ENCODE peak calls at places on chromosomes 3 and 15, in seven cellular contexts. E is IMR-90, P is H9, H is mammary epithelial cell, N is GM23248, R is Karpas-422, Y is K562. M is an unnamed sample.
A peak's percentile ranks its signal among the peaks of the same experiment; 100 is the strongest.

GRCh38 chr3:13015286-13016082 is 57.7 kb downstream of the IQSEC1 start:
- DNase-seq in E (no peak), P (no peak), H (no peak), N (no peak), R (no peak), Y (no peak), M (no peak)

GRCh38 chr3:129425213-129425612 is 3.2 kb downstream of the EFCAB12 start:
- DNase-seq in E (no peak), P (peak; percentile 50), H (no peak), N (no peak), R (peak; percentile 61), Y (peak; percentile 24), M (no peak)

GRCh38 chr3:12758025-12758830 is 831 bp downstream of the TMEM40 start:
- DNase-seq in E (peak; percentile 67), P (no peak), H (peak; percentile 46), N (peak; percentile 83), R (no peak), Y (no peak), M (no peak)

GRCh38 chr15:95018888-95019545 is 787.7 kb downstream of the MCTP2 start:
- DNase-seq in E (peak; percentile 83), P (no peak), H (peak; percentile 90), N (peak; percentile 88), R (no peak), Y (peak; percentile 43), M (peak; percentile 65)

GRCh38 chr3:16739416-16740091 is 134.3 kb upstream of the DAZL start:
- DNase-seq in E (peak; percentile 50), P (no peak), H (no peak), N (peak; percentile 79), R (no peak), Y (no peak), M (no peak)

GRCh38 chr15:63475670-63476069 is 28.7 kb upstream of the USP3 start:
- DNase-seq in E (no peak), P (no peak), H (no peak), N (no peak), R (no peak), Y (no peak), M (no peak)

GRCh38 chr15:25052191-25052999 is 97.6 kb downstream of the SNRPN start:
- DNase-seq in E (no peak), P (peak; percentile 21), H (no peak), N (no peak), R (no peak), Y (no peak), M (no peak)

GRCh38 chr3:159586587-159587202 is 401.9 kb upstream of the IL12A start:
- DNase-seq in E (peak; percentile 63), P (peak; percentile 73), H (peak; percentile 11), N (peak; percentile 50), R (no peak), Y (no peak), M (peak; percentile 89)

GRCh38 chr3:118760611-118761606 is 273.7 kb downstream of the IGSF11 start:
- DNase-seq in E (peak; percentile 1), P (peak; percentile 67), H (no peak), N (no peak), R (peak; percentile 55), Y (no peak), M (peak; percentile 75)

GRCh38 chr15:27734785-27735495 is 364.2 kb downstream of the OCA2 start:
- DNase-seq in E (no peak), P (no peak), H (no peak), N (no peak), R (no peak), Y (no peak), M (no peak)

GRCh38 chr3:16072420-16073110 is 101.9 kb upstream of the GALNT15 start:
- DNase-seq in E (peak; percentile 82), P (no peak), H (peak; percentile 66), N (peak; percentile 69), R (no peak), Y (no peak), M (no peak)

DNA sequence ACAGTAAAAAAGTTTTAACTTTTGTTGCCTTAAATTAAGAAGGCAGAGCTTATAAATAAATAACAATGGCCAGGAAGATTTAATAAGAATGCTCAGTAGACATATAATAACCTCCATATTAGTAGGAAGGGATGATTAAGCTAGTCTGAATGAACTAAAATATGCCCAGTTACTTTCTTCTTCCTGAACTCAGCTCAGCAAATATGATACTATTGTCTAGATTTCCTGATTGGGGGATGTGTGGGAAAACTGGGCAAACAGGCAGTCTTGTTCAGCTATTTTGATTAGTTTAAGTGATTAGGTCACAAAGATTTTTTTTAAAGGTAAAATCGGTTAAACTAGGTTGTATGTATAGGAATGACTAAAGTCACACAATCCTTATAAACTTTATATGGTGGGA is 167.2 kb upstream of the SLC2A2 start:
- DNase-seq in E (peak; percentile 22), P (no peak), H (no peak), N (no peak), R (no peak), Y (no peak), M (no peak)
- H3K4me2 ChIP-seq in E (no peak overlapping the region), P (no peak overlapping the region), H (no peak overlapping the region), N (no peak overlapping the region), R (no peak overlapping the region), Y (no peak overlapping the region), M (no peak overlapping the region)

DNA sequence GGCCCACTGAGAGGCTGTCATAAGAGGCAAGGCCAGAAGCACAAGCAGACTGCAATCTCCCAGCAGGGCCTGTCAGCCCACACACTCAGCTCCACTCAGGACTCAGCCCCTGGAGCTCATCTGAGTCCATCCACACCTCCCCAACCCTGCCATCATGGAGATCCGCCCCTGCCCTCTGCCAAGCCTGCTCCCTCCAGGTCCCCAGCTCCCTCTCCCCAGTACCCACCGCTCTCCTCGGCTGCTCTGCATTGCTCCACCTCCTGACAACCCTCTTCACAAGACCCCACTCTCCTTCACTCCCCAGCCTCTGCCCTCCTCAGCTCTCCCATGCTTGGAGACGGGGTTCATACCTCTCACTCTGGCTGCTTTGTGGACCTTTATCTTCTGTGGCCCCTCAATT is 11.1 kb downstream of the POC1A start:
- DNase-seq in E (no peak), P (no peak), H (no peak), N (no peak), R (no peak), Y (no peak), M (no peak)
- H3K9ac ChIP-seq in E (no peak overlapping the region), P (no peak overlapping the region), H (no peak overlapping the region), N (no peak overlapping the region), R (no peak overlapping the region), Y (no peak overlapping the region), M (no peak overlapping the region)

GRCh38 chr15:71650603-71651002 is 159.8 kb upstream of the NR2E3 start:
- DNase-seq in E (no peak), P (no peak), H (no peak), N (no peak), R (no peak), Y (no peak), M (no peak)

GRCh38 chr15:71654714-71655174 is 155.6 kb upstream of the NR2E3 start:
- DNase-seq in E (no peak), P (no peak), H (no peak), N (peak; percentile 59), R (no peak), Y (no peak), M (no peak)

GRCh38 chr15:71653986-71654713 is 156.2 kb upstream of the NR2E3 start:
- DNase-seq in E (no peak), P (no peak), H (no peak), N (no peak), R (no peak), Y (no peak), M (no peak)

GRCh38 chr15:71649894-71650293 is 160.5 kb upstream of the NR2E3 start:
- DNase-seq in E (peak; percentile 18), P (no peak), H (peak; percentile 71), N (peak; percentile 11), R (no peak), Y (no peak), M (no peak)

GRCh38 chr15:71651750-71652186 is 158.6 kb upstream of the NR2E3 start:
- DNase-seq in E (peak; percentile 86), P (peak; percentile 69), H (peak; percentile 65), N (peak; percentile 72), R (peak; percentile 78), Y (peak; percentile 30), M (peak; percentile 83)
- H3K4me2 ChIP-seq in E (no peak overlapping the region), P (no peak overlapping the region), H (no peak overlapping the region), N (no peak overlapping the region), R (no peak overlapping the region), Y (no peak overlapping the region), M (no peak overlapping the region)

GRCh38 chr15:67304778-67305177 is 50.2 kb downstream of the IQCH start:
- DNase-seq in E (no peak), P (no peak), H (no peak), N (no peak), R (no peak), Y (no peak), M (no peak)

GRCh38 chr15:67307156-67307555 is 52.6 kb downstream of the IQCH start:
- DNase-seq in E (peak; percentile 63), P (no peak), H (peak; percentile 16), N (peak; percentile 62), R (no peak), Y (no peak), M (no peak)

GRCh38 chr15:67311751-67312150 is 57.2 kb downstream of the IQCH start:
- DNase-seq in E (no peak), P (no peak), H (no peak), N (no peak), R (no peak), Y (no peak), M (no peak)

GRCh38 chr15:67305506-67305905 is 50.9 kb downstream of the IQCH start:
- DNase-seq in E (no peak), P (no peak), H (no peak), N (no peak), R (no peak), Y (no peak), M (no peak)

DNA sequence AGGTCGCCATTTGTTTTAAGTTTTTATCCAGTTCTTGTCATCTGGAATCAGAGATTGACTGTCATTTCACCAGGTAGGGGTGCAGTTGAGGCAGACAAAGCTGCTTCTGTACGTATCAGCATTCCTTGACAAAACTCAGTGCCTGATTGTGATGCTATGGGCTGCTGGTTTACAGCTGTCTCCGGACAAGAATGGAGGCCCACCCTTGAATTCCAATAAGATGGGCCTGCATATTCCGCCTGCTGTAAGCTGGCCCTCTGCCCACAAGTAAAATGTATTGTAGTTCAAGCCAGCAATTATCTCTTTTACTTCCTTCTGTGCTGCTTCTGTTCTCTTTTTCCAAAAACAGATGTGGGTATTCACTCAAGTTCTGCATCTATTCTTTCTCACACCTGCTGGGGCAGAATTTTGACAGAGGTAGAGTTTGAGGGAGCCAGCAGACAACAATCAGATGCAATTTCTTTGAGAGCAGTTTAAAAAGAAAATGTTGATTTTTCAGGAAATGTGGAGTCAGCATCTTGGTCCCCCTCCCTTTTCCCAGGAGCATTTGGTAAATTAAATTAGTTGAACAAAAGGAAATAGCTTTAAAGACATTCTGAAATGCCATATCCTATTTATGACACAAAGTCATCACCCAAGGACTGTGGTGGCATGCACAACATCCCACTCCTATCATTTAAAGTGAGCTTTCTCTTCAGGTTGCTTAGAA is 53.5 kb downstream of the IQCH start:
- DNase-seq in E (no peak), P (no peak), H (no peak), N (no peak), R (no peak), Y (no peak), M (no peak)
- H3K9ac ChIP-seq in E (no peak overlapping the region), P (no peak overlapping the region), H (no peak overlapping the region), N (no peak overlapping the region), R (no peak overlapping the region), Y (no peak overlapping the region), M (no peak overlapping the region)

GRCh38 chr15:66883322-66883911 is 181.4 kb downstream of the SMAD6 start:
- DNase-seq in E (peak; percentile 100), P (peak; percentile 87), H (peak; percentile 99), N (peak; percentile 100), R (no peak), Y (no peak), M (peak; percentile 100)
- H3K4me2 ChIP-seq in E (no peak overlapping the region), P (no peak overlapping the region), H (peak overlapping the region; percentile 36), N (peak overlapping the region; percentile 65), R (no peak overlapping the region), Y (no peak overlapping the region), M (no peak overlapping the region)